ENCODE peak calls at places on chromosomes 6 and 20, in nine cellular contexts. J is posterior cingulate gyrus; L is left ventricle myocardium inferior; F is stimulated activated CD8-positive, alpha-beta memory T cell treated with anti-CD3 and anti-CD28 coated beads, Interleukin-15, amount 100 ng/mL, for 1 hour; Z is hepatocyte; X is HT1080; C is HL-60; Q is NCI-H1436; I is nephron progenitor cell. V is an unnamed sample.

GRCh38 chr6:151242420-151242841 is 2.7 kb downstream of the AKAP12 start:
- DNase-seq in C (no peak), Z (no peak), Q (no peak), X (no peak), J (no peak), L (no peak), I (peak), F (no peak), V (no peak)

GRCh38 chr6:165571068-165571682 is 91.9 kb downstream of the PDE10A start:
- DNase-seq in I (no peak), Z (no peak), Q (no peak), C (no peak), X (peak), F (no peak), L (no peak), J (no peak), V (no peak)

GRCh38 chr20:59458645-59459044 is 145.7 kb upstream of the PHACTR3 start:
- DNase-seq in J (no peak), X (no peak), F (no peak), Q (no peak), I (no peak), Z (no peak), L (no peak), C (no peak), V (no peak)

GRCh38 chr20:57509665-57510237 is 15.2 kb downstream of the CTCFL start:
- DNase-seq in J (no peak), X (no peak), C (peak), L (no peak), Q (no peak), I (peak), Z (no peak), F (no peak), V (no peak)

GRCh38 chr6:6438286-6438685 is 117.8 kb upstream of the F13A1 start:
- DNase-seq in Z (no peak), F (no peak), Q (no peak), I (no peak), C (no peak), X (no peak), J (no peak), L (no peak), V (no peak)

GRCh38 chr20:49995586-49995985 is 12.8 kb downstream of the SNAI1 start:
- DNase-seq in F (no peak), X (no peak), C (no peak), J (no peak), Z (no peak), L (no peak), Q (no peak), I (no peak), V (no peak)

GRCh38 chr6:82614518-82614917 is 250.9 kb downstream of the TPBG start:
- DNase-seq in I (no peak), L (no peak), Z (no peak), J (no peak), F (no peak), Q (no peak), X (no peak), C (no peak), V (no peak)

GRCh38 chr6:151209071-151209831 is 30.5 kb upstream of the AKAP12 start:
- DNase-seq in L (no peak), X (peak), F (no peak), C (no peak), I (no peak), J (no peak), Z (peak), Q (peak), V (no peak)

GRCh38 chr20:48831702-48832422 is 4.1 kb upstream of the PREX1 start:
- DNase-seq in X (peak), J (no peak), F (no peak), Q (no peak), L (peak), C (no peak), Z (peak), I (no peak), V (no peak)

GRCh38 chr6:2611092-2611491 is 139.6 kb downstream of the MYLK4 start:
- DNase-seq in Q (no peak), X (peak), I (no peak), L (no peak), Z (peak), F (no peak), J (no peak), C (no peak), V (no peak)

GRCh38 chr6:147924598-147924997 is 416.1 kb downstream of the SAMD5 start:
- DNase-seq in L (no peak), I (no peak), J (no peak), C (no peak), X (no peak), Z (no peak), F (no peak), Q (no peak), V (no peak)

GRCh38 chr20:46757754-46758678 is 48.6 kb downstream of the SLC2A10 start:
- DNase-seq in J (peak), Z (peak), C (peak), I (peak), F (peak), L (peak), X (peak), Q (peak), V (no peak)

GRCh38 chr20:25706793-25707192 is 10.1 kb upstream of the ZNF337 start:
- DNase-seq in X (no peak), Q (no peak), J (no peak), I (no peak), C (no peak), F (no peak), Z (no peak), L (no peak), V (no peak)

GRCh38 chr6:96856822-96857221 is 19.5 kb upstream of the GPR63 start:
- DNase-seq in J (no peak), F (no peak), Q (no peak), Z (no peak), X (no peak), I (no peak), L (no peak), C (no peak), V (no peak)

GRCh38 chr20:1415667-1416468 is 23.0 kb upstream of the FKBP1A start:
- DNase-seq in X (peak), Q (no peak), Z (peak), C (no peak), F (no peak), I (no peak), J (no peak), L (no peak), V (no peak)

GRCh38 chr20:57030611-57031600 is 235.5 kb downstream of the BMP7 start:
- DNase-seq in X (peak), C (no peak), F (no peak), L (no peak), J (no peak), I (no peak), Q (no peak), Z (peak), V (no peak)

GRCh38 chr6:74749211-74750142 is 456.4 kb downstream of the COL12A1 start:
- DNase-seq in C (no peak), J (no peak), Q (no peak), F (no peak), X (no peak), Z (no peak), I (no peak), L (no peak), V (no peak)

GRCh38 chr6:122147291-122147690 is 252.2 kb upstream of the HSF2 start:
- DNase-seq in X (no peak), C (no peak), L (no peak), Z (no peak), I (no peak), F (no peak), J (no peak), Q (no peak), V (no peak)

GRCh38 chr6:125798734-125799510 is 8.2 kb downstream of the NCOA7 start:
- DNase-seq in F (no peak), Z (no peak), I (no peak), J (no peak), L (no peak), X (no peak), Q (no peak), C (peak), V (no peak)

GRCh38 chr6:44804546-44804945 is 417.0 kb downstream of the CDC5L start:
- DNase-seq in Q (no peak), L (no peak), Z (no peak), J (no peak), X (no peak), C (no peak), I (no peak), F (no peak), V (no peak)

GRCh38 chr6:167930300-167930699 is 67.2 kb upstream of the KIF25 start:
- DNase-seq in C (no peak), Z (no peak), Q (no peak), I (no peak), X (peak), F (no peak), L (no peak), J (no peak), V (no peak)

GRCh38 chr6:30322527-30323501 is 3.9 kb upstream of the TRIM39 start:
- DNase-seq in Z (no peak), J (no peak), C (no peak), I (no peak), X (peak), F (no peak), L (no peak), Q (no peak), V (no peak)

GRCh38 chr6:53107091-53107490 is 41.5 kb downstream of the GCM1 start:
- DNase-seq in I (no peak), F (no peak), L (no peak), X (peak), Q (no peak), Z (no peak), J (no peak), C (no peak), V (no peak)

GRCh38 chr20:49567421-49568256 is at the start of gene PTGIS:
- DNase-seq in I (peak), Q (no peak), X (no peak), Z (peak), C (no peak), J (no peak), L (no peak), F (no peak), V (no peak)

GRCh38 chr20:37992802-37993538 is 40.3 kb downstream of the TTI1 start:
- DNase-seq in L (peak), F (no peak), Q (peak), C (no peak), I (peak), Z (peak), X (peak), J (no peak), V (no peak)

GRCh38 chr20:35093245-35093884 is 758 bp upstream of the TRPC4AP start:
- DNase-seq in L (no peak), X (peak), F (no peak), C (no peak), I (no peak), J (no peak), Z (peak), Q (no peak), V (no peak)

GRCh38 chr6:79784013-79784753 is 153.1 kb downstream of the SH3BGRL2 start:
- DNase-seq in I (no peak), Q (no peak), J (no peak), Z (no peak), C (no peak), F (no peak), L (no peak), X (no peak), V (no peak)

GRCh38 chr6:118893095-118893881 is 664 bp upstream of the ASF1A start:
- DNase-seq in X (peak), C (peak), I (peak), J (peak), L (no peak), Q (peak), Z (peak), F (no peak), V (no peak)

GRCh38 chr6:3352678-3353077 is 93.9 kb downstream of the PSMG4 start:
- DNase-seq in C (no peak), Z (no peak), Q (no peak), L (no peak), F (no peak), I (no peak), J (no peak), X (no peak), V (no peak)

GRCh38 chr6:134814076-134814709 is 135.7 kb downstream of the ALDH8A1 start:
- DNase-seq in I (no peak), L (no peak), Q (no peak), C (no peak), F (no peak), J (no peak), X (peak), Z (no peak), V (no peak)

GRCh38 chr20:17471606-17472187 is 59.5 kb downstream of the BFSP1 start:
- DNase-seq in Q (peak), I (no peak), J (no peak), C (no peak), F (no peak), X (no peak), L (no peak), Z (no peak), V (no peak)

GRCh38 chr6:33840064-33840926 is 36.5 kb upstream of the MLN start:
- DNase-seq in L (no peak), F (no peak), Z (peak), Q (peak), X (peak), J (no peak), I (no peak), C (peak), V (no peak)

GRCh38 chr6:169935348-169935718 is 183.9 kb downstream of the ERMARD start:
- DNase-seq in I (peak), F (no peak), J (no peak), Q (no peak), C (no peak), Z (no peak), X (peak), L (no peak), V (no peak)

GRCh38 chr6:3438190-3439167 is 18.4 kb downstream of the SLC22A23 start:
- DNase-seq in I (peak), J (no peak), C (no peak), Z (peak), F (no peak), Q (peak), X (peak), L (no peak), V (no peak)

GRCh38 chr6:17928514-17929430 is 58.7 kb downstream of the KIF13A start:
- DNase-seq in I (no peak), C (no peak), Q (no peak), F (no peak), Z (no peak), X (peak), J (no peak), L (no peak), V (no peak)